ENCODE peak calls at places on chromosomes 13 and 19, in eight cellular contexts. A, E, D, O, Q, W, G and N are unnamed samples.

GRCh38 chr13:113731192-113732175 is 27.5 kb upstream of the TMEM255B start:
- DNase-seq in A (no peak), E (no peak), D (no peak), O (no peak), Q (no peak), W (no peak), G (no peak), N (no peak)

GRCh38 chr13:47463002-47463401 is 538.1 kb downstream of the SUCLA2 start:
- DNase-seq in A (no peak), E (no peak), D (no peak), O (no peak), Q (no peak), W (no peak), G (no peak), N (no peak)

GRCh38 chr19:42098781-42099180 is 22.8 kb downstream of the ZNF574 start:
- DNase-seq in A (no peak), E (no peak), D (peak; percentile 89), O (no peak), Q (no peak), W (no peak), G (no peak), N (no peak)

GRCh38 chr13:23828866-23829265 is 60.3 kb downstream of the MIPEP start:
- DNase-seq in A (no peak), E (no peak), D (no peak), O (no peak), Q (no peak), W (peak; percentile 51), G (no peak), N (peak; percentile 12)

GRCh38 chr19:17766543-17767131 is 15.4 kb downstream of the FCHO1 start:
- DNase-seq in A (no peak), E (peak; percentile 64), D (peak; percentile 88), O (peak; percentile 89), Q (no peak), W (peak; percentile 90), G (peak; percentile 84), N (peak; percentile 95)

GRCh38 chr13:29640665-29641064 is 45.2 kb upstream of the SLC7A1 start:
- DNase-seq in A (no peak), E (no peak), D (no peak), O (no peak), Q (no peak), W (no peak), G (no peak), N (no peak)

GRCh38 chr13:27926644-27927434 is 7.0 kb downstream of the PDX1 start:
- DNase-seq in A (no peak), E (no peak), D (peak; percentile 53), O (no peak), Q (no peak), W (no peak), G (no peak), N (no peak)

GRCh38 chr13:95301947-95302386 is 716 bp upstream of the ABCC4 start:
- DNase-seq in A (no peak), E (no peak), D (no peak), O (no peak), Q (no peak), W (peak; percentile 47), G (no peak), N (no peak)

GRCh38 chr13:99542788-99543406 is 41.6 kb downstream of the TM9SF2 start:
- DNase-seq in A (no peak), E (no peak), D (no peak), O (no peak), Q (no peak), W (no peak), G (no peak), N (no peak)

GRCh38 chr19:50331187-50332013 is 2.2 kb upstream of the KCNC3 start:
- DNase-seq in A (no peak), E (no peak), D (no peak), O (no peak), Q (no peak), W (no peak), G (no peak), N (no peak)

GRCh38 chr13:94233401-94233800 is 246.1 kb downstream of the DCT start:
- DNase-seq in A (no peak), E (peak; percentile 14), D (no peak), O (no peak), Q (no peak), W (peak; percentile 97), G (no peak), N (peak; percentile 96)

GRCh38 chr19:30156646-30157045 is 214.6 kb downstream of the URI1 start:
- DNase-seq in A (no peak), E (no peak), D (no peak), O (no peak), Q (no peak), W (no peak), G (no peak), N (no peak)

GRCh38 chr13:113275387-113275786 is 21.7 kb upstream of the LAMP1 start:
- DNase-seq in A (peak; percentile 7), E (peak; percentile 19), D (peak; percentile 67), O (peak; percentile 50), Q (no peak), W (peak; percentile 65), G (no peak), N (peak; percentile 57)

GRCh38 chr13:98349731-98350305 is 172.7 kb upstream of the RNF113B start:
- DNase-seq in A (no peak), E (no peak), D (peak; percentile 57), O (peak; percentile 44), Q (no peak), W (no peak), G (no peak), N (no peak)
- TF ChIP-seq CTCF in A (no peak), E (no peak), D (peak; percentile 18), O (peak; percentile 25), Q (no peak), W (peak; percentile 4), G (peak; percentile 38), N (no peak)

GRCh38 chr19:1469200-1469935 is 9.6 kb downstream of the C19orf25 start:
- DNase-seq in A (no peak), E (no peak), D (peak; percentile 28), O (no peak), Q (no peak), W (no peak), G (no peak), N (no peak)

GRCh38 chr19:1467228-1467511 is 11.8 kb downstream of the C19orf25 start:
- DNase-seq in A (no peak), E (no peak), D (no peak), O (no peak), Q (no peak), W (no peak), G (no peak), N (no peak)

GRCh38 chr19:1467512-1468273 is 11.3 kb downstream of the C19orf25 start:
- DNase-seq in A (no peak), E (no peak), D (no peak), O (no peak), Q (no peak), W (no peak), G (no peak), N (no peak)

GRCh38 chr19:1469936-1470863 is 8.8 kb downstream of the C19orf25 start:
- DNase-seq in A (peak; percentile 67), E (no peak), D (peak; percentile 60), O (peak; percentile 57), Q (no peak), W (no peak), G (no peak), N (peak; percentile 36)

GRCh38 chr19:1468274-1469199 is 10.5 kb downstream of the C19orf25 start:
- DNase-seq in A (no peak), E (no peak), D (peak; percentile 45), O (no peak), Q (no peak), W (peak; percentile 44), G (no peak), N (peak; percentile 50)
- TF ChIP-seq CTCF in A (no peak), E (no peak), D (no peak), O (no peak), Q (no peak), W (no peak), G (no peak), N (no peak)

GRCh38 chr13:37682496-37682895 is 83.9 kb upstream of the POSTN start:
- DNase-seq in A (no peak), E (no peak), D (no peak), O (no peak), Q (no peak), W (no peak), G (no peak), N (no peak)

GRCh38 chr13:37685206-37685605 is 86.6 kb upstream of the POSTN start:
- DNase-seq in A (no peak), E (no peak), D (no peak), O (no peak), Q (no peak), W (no peak), G (no peak), N (no peak)

GRCh38 chr13:37679043-37679442 is 80.5 kb upstream of the POSTN start:
- DNase-seq in A (no peak), E (no peak), D (no peak), O (no peak), Q (no peak), W (no peak), G (no peak), N (no peak)

GRCh38 chr13:37681295-37682032 is 82.9 kb upstream of the POSTN start:
- DNase-seq in A (no peak), E (no peak), D (no peak), O (no peak), Q (no peak), W (peak; percentile 95), G (no peak), N (peak; percentile 66)

GRCh38 chr13:37680137-37680536 is 81.6 kb upstream of the POSTN start:
- DNase-seq in A (no peak), E (no peak), D (no peak), O (no peak), Q (no peak), W (no peak), G (no peak), N (no peak)
- TF ChIP-seq CTCF in A (no peak), E (no peak), D (no peak), O (no peak), Q (no peak), W (no peak), G (no peak), N (no peak)

DNA sequence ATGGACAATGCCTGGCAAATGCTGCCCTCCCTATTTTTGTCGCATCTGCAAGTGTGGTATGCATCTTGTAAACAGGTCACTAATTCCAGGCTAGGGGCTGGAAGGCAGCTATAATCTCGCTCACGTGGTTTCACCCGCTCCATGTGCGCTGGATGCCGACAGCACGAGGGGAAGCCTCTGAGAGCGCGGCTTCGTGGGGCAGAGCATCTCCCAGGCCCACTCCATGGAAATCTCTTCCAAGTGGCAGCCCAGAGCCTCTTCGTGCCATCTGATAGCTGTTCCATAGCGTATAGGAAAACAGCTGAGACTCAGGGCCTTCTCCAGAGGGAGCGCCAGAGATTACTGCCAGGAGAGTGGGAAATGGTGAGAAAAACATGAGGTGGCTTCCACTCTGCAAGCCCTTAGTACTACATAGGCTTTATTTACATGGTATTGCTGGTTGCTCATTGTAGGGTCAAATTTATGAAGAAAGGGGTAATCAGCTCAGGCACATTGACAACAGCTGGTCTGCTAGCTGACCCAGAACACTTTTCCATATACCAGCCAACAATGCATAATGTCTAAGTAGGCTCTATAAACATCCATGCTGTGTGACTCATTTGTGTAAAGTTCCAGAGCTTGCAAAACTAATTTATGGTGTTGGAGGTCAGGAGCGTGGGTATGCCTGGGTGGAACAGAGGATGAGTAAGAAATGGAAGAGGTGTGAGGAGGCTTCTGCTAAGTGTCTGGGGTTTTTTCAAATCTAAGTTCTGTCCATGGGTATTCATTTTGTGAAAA is 165.2 kb downstream of the SHISA2 start:
- DNase-seq in A (no peak), E (no peak), D (no peak), O (no peak), Q (no peak), W (peak; percentile 31), G (no peak), N (peak; percentile 92)
- TF ChIP-seq CTCF in A (no peak), E (no peak), D (no peak), O (no peak), Q (no peak), W (no peak), G (no peak), N (no peak)

GRCh38 chr19:13902993-13903555 is 2.8 kb downstream of the BRME1 start:
- DNase-seq in A (no peak), E (no peak), D (no peak), O (no peak), Q (no peak), W (peak; percentile 20), G (no peak), N (peak; percentile 21)
- TF ChIP-seq CTCF in A (peak; percentile 10), E (peak; percentile 17), D (peak; percentile 16), O (no peak), Q (no peak), W (peak; percentile 38), G (peak; percentile 47), N (peak; percentile 7)